ENCODE peak calls at places on chromosome 1, in ten cellular contexts. N is K562, K is SK-N-SH, S is MM.1S, X is OCI-LY7, D is astrocyte, P is HCT116, V is PC-3, F is mesendoderm, T is GM23338. I is an unnamed sample.

GRCh38 chr1:225572422-225572821 is 80.5 kb downstream of the ENAH start:
- DNase-seq in N (no peak), K (no peak), S (no peak), X (no peak), D (peak; percentile 57), P (no peak), V (peak; percentile 37), F (no peak), T (no peak), I (peak; percentile 19)

GRCh38 chr1:205961970-205962820 is 18.9 kb upstream of the SLC26A9 start:
- DNase-seq in N (no peak), K (no peak), S (no peak), X (no peak), D (peak; percentile 30), P (no peak), V (peak; percentile 17), F (no peak), T (no peak), I (no peak)

GRCh38 chr1:54627181-54627580 is 3.9 kb upstream of the FAM151A start:
- DNase-seq in N (no peak), K (no peak), S (no peak), X (no peak), D (no peak), P (no peak), V (no peak), F (no peak), T (no peak), I (no peak)

GRCh38 chr1:184380468-184380867 is 6.4 kb upstream of the C1orf21 start:
- DNase-seq in N (no peak), K (no peak), S (peak; percentile 61), X (no peak), D (no peak), P (no peak), V (no peak), F (no peak), T (no peak), I (no peak)

GRCh38 chr1:28239004-28239403 is 3.1 kb downstream of the ATP5IF1 start:
- DNase-seq in N (no peak), K (no peak), S (no peak), X (no peak), D (no peak), P (no peak), V (no peak), F (no peak), T (no peak), I (no peak)

GRCh38 chr1:228007054-228007800 is 429 bp downstream of the WNT3A start:
- DNase-seq in N (peak; percentile 12), K (peak; percentile 48), S (no peak), X (no peak), D (no peak), P (no peak), V (no peak), F (peak; percentile 19), T (peak; percentile 37), I (no peak)

GRCh38 chr1:162364498-162364897 is 12.2 kb downstream of the SPATA46 start:
- DNase-seq in N (no peak), K (no peak), S (no peak), X (no peak), D (no peak), P (no peak), V (no peak), F (no peak), T (no peak), I (no peak)

GRCh38 chr1:6603851-6604558 is 1.3 kb upstream of the KLHL21 start:
- DNase-seq in N (no peak), K (no peak), S (no peak), X (no peak), D (peak; percentile 87), P (no peak), V (peak; percentile 38), F (peak; percentile 96), T (peak; percentile 93), I (peak; percentile 75)

GRCh38 chr1:185017338-185017737 is 28.0 kb upstream of the RNF2 start:
- DNase-seq in N (no peak), K (no peak), S (no peak), X (no peak), D (peak; percentile 90), P (peak; percentile 64), V (peak; percentile 83), F (no peak), T (no peak), I (peak; percentile 67)

GRCh38 chr1:230750576-230750975 is 3.4 kb downstream of the CAPN9 start:
- DNase-seq in N (no peak), K (no peak), S (no peak), X (no peak), D (no peak), P (no peak), V (peak; percentile 67), F (no peak), T (no peak), I (peak; percentile 61)

GRCh38 chr1:212323065-212323464 is 37.9 kb downstream of the PPP2R5A start:
- DNase-seq in N (no peak), K (no peak), S (no peak), X (no peak), D (no peak), P (no peak), V (no peak), F (no peak), T (no peak), I (no peak)

GRCh38 chr1:235943581-235944114 is 76.9 kb upstream of the LYST start:
- DNase-seq in N (no peak), K (no peak), S (no peak), X (no peak), D (peak; percentile 98), P (no peak), V (peak; percentile 84), F (no peak), T (no peak), I (no peak)

DNA sequence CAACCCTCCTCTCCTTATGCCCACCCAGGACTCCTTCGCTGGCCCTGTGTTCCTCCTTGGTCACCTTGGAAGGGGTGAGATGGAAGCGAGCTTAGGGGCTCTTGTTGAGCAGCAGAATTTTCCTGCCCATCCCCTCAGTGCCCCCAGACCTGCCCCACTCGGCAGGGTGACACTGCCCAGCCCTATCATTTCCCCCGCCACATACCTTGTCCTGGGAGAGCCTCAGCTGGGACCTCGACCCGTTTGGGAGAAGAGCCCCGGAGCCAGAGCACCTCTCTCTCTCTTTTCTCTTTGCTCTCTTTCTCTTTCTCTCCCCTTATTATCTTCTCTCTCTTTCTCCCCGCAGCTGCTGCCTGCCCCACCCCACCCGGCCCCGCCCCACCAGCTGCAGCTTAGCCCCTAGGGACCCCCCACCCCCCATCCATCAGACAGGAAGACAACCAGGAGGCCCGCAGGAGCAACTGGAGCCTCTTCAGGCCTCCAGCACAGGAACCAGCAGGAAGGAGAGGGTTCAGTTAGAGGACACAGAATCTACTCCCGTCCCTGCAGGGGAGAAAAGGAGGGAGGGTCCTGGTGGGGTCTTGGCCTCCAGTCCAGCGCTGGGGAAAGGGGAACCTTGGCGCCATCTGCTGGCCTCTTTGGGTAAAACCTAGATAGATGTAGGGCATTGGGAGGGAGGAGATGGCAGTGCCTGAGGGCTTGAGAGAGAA is 1.6 kb upstream of the FNDC5 start:
- DNase-seq in N (peak; percentile 78), K (peak; percentile 89), S (peak; percentile 40), X (peak; percentile 78), D (peak; percentile 2), P (no peak), V (peak; percentile 63), F (peak; percentile 96), T (peak; percentile 94), I (peak; percentile 85)
- H3K4me2 ChIP-seq in N (no peak overlapping the region), K (no peak overlapping the region), S (no peak overlapping the region), X (peak overlapping the region; percentile 87), D (peak overlapping the region; percentile 35), P (no peak overlapping the region), V (no peak overlapping the region), F (no peak overlapping the region), T (peak overlapping the region; percentile 88), I (peak overlapping the region; percentile 87)

GRCh38 chr1:110610084-110610483 is 3.9 kb upstream of the KCNA2 start:
- DNase-seq in N (no peak), K (no peak), S (no peak), X (no peak), D (no peak), P (no peak), V (no peak), F (no peak), T (no peak), I (no peak)
- H3K4me2 ChIP-seq in N (no peak overlapping the region), K (no peak overlapping the region), S (no peak overlapping the region), X (no peak overlapping the region), D (no peak overlapping the region), P (no peak overlapping the region), V (no peak overlapping the region), F (no peak overlapping the region), T (no peak overlapping the region), I (no peak overlapping the region)

DNA sequence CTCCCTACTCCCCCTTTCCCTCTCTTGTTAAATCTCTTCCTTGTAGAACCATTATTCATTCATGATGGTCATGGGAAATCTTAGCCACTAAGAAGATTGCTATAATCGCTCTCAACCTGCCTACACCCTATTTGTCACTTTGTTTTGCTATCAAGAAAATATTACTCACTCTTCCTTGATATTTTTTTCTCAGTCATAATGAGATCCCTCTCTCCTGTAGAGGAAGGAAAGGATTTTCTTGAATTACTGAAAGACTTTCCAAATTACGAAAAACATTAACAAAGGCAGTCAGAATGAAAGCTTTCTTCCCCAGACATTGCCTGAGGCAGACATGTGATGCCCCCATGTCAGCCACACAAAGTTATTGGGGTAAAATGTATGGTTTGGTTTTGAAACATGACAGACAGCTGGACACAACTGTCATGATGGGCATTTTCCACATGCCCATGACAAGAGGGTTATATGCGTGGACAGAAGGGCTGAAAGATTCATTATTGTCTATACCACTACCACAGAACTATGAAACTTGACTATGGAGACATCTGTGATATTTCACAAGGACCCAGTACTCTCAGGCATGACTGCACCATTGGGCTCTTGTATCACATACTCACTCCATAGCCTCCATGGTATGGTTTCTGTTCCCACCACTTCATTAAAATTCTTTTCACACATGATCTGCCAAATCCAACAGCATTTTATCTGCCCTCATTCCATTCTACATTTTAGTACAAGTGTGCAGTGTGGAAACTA is 420.1 kb downstream of the DISC1 start:
- DNase-seq in N (no peak), K (no peak), S (no peak), X (no peak), D (no peak), P (no peak), V (no peak), F (no peak), T (no peak), I (no peak)
- H3K4me2 ChIP-seq in N (no peak overlapping the region), K (no peak overlapping the region), S (no peak overlapping the region), X (no peak overlapping the region), D (no peak overlapping the region), P (no peak overlapping the region), V (no peak overlapping the region), F (no peak overlapping the region), T (no peak overlapping the region), I (no peak overlapping the region)

DNA sequence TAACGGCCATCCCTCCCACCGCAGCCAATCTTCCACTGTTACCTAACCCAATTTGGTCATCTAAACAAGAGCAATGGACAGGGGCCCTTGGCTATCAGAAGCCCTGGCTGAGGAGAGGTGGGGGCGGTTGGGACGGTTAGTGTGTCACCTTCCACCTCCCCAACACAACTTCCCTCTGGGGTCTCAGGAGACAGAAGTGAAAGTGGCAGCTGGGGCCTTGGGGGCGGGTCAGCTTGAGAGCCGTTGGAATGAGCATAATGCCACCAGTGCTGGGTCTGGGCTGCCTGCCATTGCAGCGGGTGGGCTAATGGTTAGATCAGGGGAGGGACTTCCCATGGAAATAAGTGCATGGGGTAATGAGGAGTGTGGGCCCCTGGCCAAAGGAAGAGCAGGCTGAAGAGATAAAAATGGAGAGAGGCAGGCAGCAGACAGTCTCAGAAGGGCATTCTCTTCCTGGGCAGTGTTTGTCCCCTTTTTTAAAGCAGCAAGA is 7.9 kb downstream of the MEF2D start:
- DNase-seq in N (no peak), K (no peak), S (no peak), X (peak; percentile 97), D (no peak), P (no peak), V (no peak), F (no peak), T (no peak), I (no peak)
- H3K4me2 ChIP-seq in N (peak overlapping the region; percentile 45), K (no peak overlapping the region), S (peak overlapping the region; percentile 90), X (peak overlapping the region; percentile 91), D (peak overlapping the region; percentile 9), P (no peak overlapping the region), V (no peak overlapping the region), F (no peak overlapping the region), T (no peak overlapping the region), I (no peak overlapping the region)